ENCODE peak calls at places on chromosomes 2 and 18, in four cellular contexts. P, F, J and L are unnamed samples.
A peak's percentile ranks its signal among the peaks of the same experiment; 100 is the strongest.

GRCh38 chr2:96359866-96360265 is 24.3 kb downstream of the NCAPH start:
- DNase-seq in P (no peak), J (no peak), F (no peak), L (no peak)

GRCh38 chr2:57759822-57760300 is 286.7 kb upstream of the VRK2 start:
- DNase-seq in P (peak; percentile 87), J (peak; percentile 66), F (peak; percentile 82), L (peak; percentile 82)

GRCh38 chr2:233130024-233130423 is 69.9 kb downstream of the INPP5D start:
- DNase-seq in P (no peak), J (no peak), F (no peak), L (no peak)

GRCh38 chr18:44773640-44774155 is 93.0 kb downstream of the SETBP1 start:
- DNase-seq in P (no peak), F (no peak), J (no peak), L (no peak)

GRCh38 chr18:48950536-48951447 is at the start of gene SMAD7:
- DNase-seq in P (no peak), F (no peak), J (no peak), L (peak; percentile 78)

GRCh38 chr2:125167820-125168219 is 1142.7 kb downstream of the CNTNAP5 start:
- DNase-seq in J (no peak), P (no peak), F (no peak), L (no peak)

GRCh38 chr2:180033993-180034894 is 27.1 kb upstream of the CWC22 start:
- DNase-seq in P (no peak), F (no peak), J (no peak), L (no peak)

GRCh38 chr2:228348653-228349052 is 167.2 kb upstream of the SPHKAP start:
- DNase-seq in F (no peak), P (no peak), J (no peak), L (no peak)

GRCh38 chr2:24702800-24703199 is 90.4 kb downstream of the PTRHD1 start:
- DNase-seq in J (no peak), F (no peak), P (no peak), L (no peak)

GRCh38 chr2:179692610-179693009 is 168.8 kb downstream of the ZNF385B start:
- DNase-seq in F (no peak), J (no peak), P (no peak), L (no peak)

GRCh38 chr2:162118166-162119031 is 33.6 kb downstream of the GCG start:
- DNase-seq in J (no peak), F (no peak), P (peak; percentile 18), L (no peak)

GRCh38 chr18:31065036-31065773 is 22.7 kb upstream of the DSC3 start:
- DNase-seq in F (no peak), J (no peak), P (no peak), L (no peak)

GRCh38 chr2:22487541-22487940 is 897.4 kb upstream of the KLHL29 start:
- DNase-seq in J (no peak), P (no peak), F (no peak), L (no peak)

GRCh38 chr2:55099878-55100820 is 49.9 kb upstream of the RTN4 start:
- DNase-seq in P (no peak), J (no peak), F (no peak), L (peak; percentile 61)

GRCh38 chr2:4135765-4136164 is 432.4 kb downstream of the DCDC2C start:
- DNase-seq in J (no peak), P (no peak), F (no peak), L (no peak)

GRCh38 chr18:54780285-54780861 is 47.9 kb upstream of the RAB27B start:
- DNase-seq in F (no peak), P (no peak), J (no peak), L (no peak)

GRCh38 chr2:112644155-112644932 is 1.4 kb upstream of the SLC20A1 start:
- DNase-seq in F (no peak), P (no peak), J (no peak), L (no peak)

GRCh38 chr2:120778244-120778643 is 42.6 kb downstream of the GLI2 start:
- DNase-seq in P (no peak), F (no peak), J (no peak), L (no peak)

GRCh38 chr2:172833898-172834297 is 98.3 kb downstream of the RAPGEF4 start:
- DNase-seq in J (no peak), P (no peak), F (no peak), L (no peak)

GRCh38 chr2:96324716-96325037 is 440 bp upstream of the ITPRIPL1 start:
- DNase-seq in J (no peak), P (no peak), F (no peak), L (peak; percentile 61)

GRCh38 chr2:69340101-69340775 is 46.8 kb downstream of the GFPT1 start:
- DNase-seq in J (no peak), P (no peak), F (no peak), L (no peak)

GRCh38 chr2:10948606-10949230 is 37.0 kb downstream of the KCNF1 start:
- DNase-seq in J (no peak), P (no peak), F (no peak), L (no peak)

GRCh38 chr2:231191896-231192872 is 6.2 kb upstream of the ARMC9 start:
- DNase-seq in F (peak; percentile 88), J (no peak), P (no peak), L (no peak)

GRCh38 chr2:175947073-175947472 is 55.0 kb downstream of the LNPK start:
- DNase-seq in F (no peak), J (no peak), P (no peak), L (no peak)

GRCh38 chr2:218403810-218404209 is 4.1 kb downstream of the CTDSP1 start:
- DNase-seq in J (no peak), P (no peak), F (no peak), L (no peak)

GRCh38 chr2:23381084-23381483 is 3.9 kb upstream of the KLHL29 start:
- DNase-seq in F (peak; percentile 68), J (no peak), P (no peak), L (peak; percentile 55)

GRCh38 chr2:70087703-70088507 is 628 bp downstream of the PCBP1 start:
- DNase-seq in J (no peak), F (peak; percentile 50), P (peak; percentile 65), L (peak; percentile 47)

GRCh38 chr2:190535586-190535985 is 1.1 kb upstream of the NEMP2 start:
- DNase-seq in P (no peak), F (no peak), J (no peak), L (peak; percentile 30)

GRCh38 chr2:174931724-174932123 is 73.5 kb downstream of the CHN1 start:
- DNase-seq in P (no peak), J (no peak), F (no peak), L (no peak)

GRCh38 chr18:26335139-26335933 is 109.1 kb downstream of the TAF4B start:
- DNase-seq in P (no peak), F (no peak), J (no peak), L (no peak)